ENCODE peak calls at places on chromosomes 11 and 22, in six cellular contexts. S is RWPE1; P is dorsolateral prefrontal cortex; O is neural progenitor cell; G is endothelial cell; M is CD8-positive, alpha-beta T cell. X is an unnamed sample.

GRCh38 chr11:119786431-119787073 is 57.6 kb upstream of the NECTIN1 start:
- DNase-seq in S (no peak), P (no peak), O (no peak), G (no peak), M (no peak), X (no peak)

GRCh38 chr22:42673898-42674390 is 24.8 kb upstream of the CYB5R3 start:
- DNase-seq in S (no peak), P (no peak), O (no peak), G (no peak), M (no peak), X (no peak)

GRCh38 chr22:26785942-26786341 is 128.6 kb downstream of the MIAT start:
- DNase-seq in S (no peak), P (no peak), O (no peak), G (no peak), M (no peak), X (peak; percentile 47)

GRCh38 chr11:94897330-94897768 is 76.0 kb downstream of the CWC15 start:
- DNase-seq in S (peak; percentile 48), P (peak; percentile 77), O (peak; percentile 56), G (peak; percentile 42), M (no peak), X (peak; percentile 51)

GRCh38 chr22:27726726-27727449 is 74.7 kb downstream of the MN1 start:
- DNase-seq in S (peak; percentile 59), P (no peak), O (no peak), G (no peak), M (no peak), X (no peak)

GRCh38 chr22:23222033-23222840 is 41.9 kb downstream of the BCR start:
- DNase-seq in S (no peak), P (no peak), O (no peak), G (no peak), M (no peak), X (no peak)

GRCh38 chr22:30457964-30458363 is 13.9 kb downstream of the SEC14L3 start:
- DNase-seq in S (no peak), P (peak; percentile 29), O (no peak), G (no peak), M (no peak), X (no peak)

GRCh38 chr11:59551651-59552521 is 40.5 kb downstream of the OR4D9 start:
- DNase-seq in S (no peak), P (peak; percentile 41), O (peak; percentile 74), G (peak; percentile 39), M (no peak), X (no peak)

GRCh38 chr11:283405-284080 is 5.3 kb downstream of the NLRP6 start:
- DNase-seq in S (no peak), P (no peak), O (no peak), G (no peak), M (peak; percentile 36), X (peak; percentile 7)

GRCh38 chr11:60948251-60948650 is 3.7 kb downstream of the SLC15A3 start:
- DNase-seq in S (no peak), P (no peak), O (no peak), G (no peak), M (no peak), X (no peak)

GRCh38 chr11:113732092-113732491 is 26.0 kb upstream of the TMPRSS5 start:
- DNase-seq in S (no peak), P (no peak), O (no peak), G (no peak), M (no peak), X (no peak)

GRCh38 chr11:126968915-126969314 is 31.7 kb downstream of the KIRREL3 start:
- DNase-seq in S (no peak), P (no peak), O (peak; percentile 72), G (peak; percentile 10), M (no peak), X (no peak)

GRCh38 chr11:45818961-45819605 is 14.1 kb downstream of the SLC35C1 start:
- DNase-seq in S (no peak), P (no peak), O (no peak), G (no peak), M (no peak), X (no peak)

GRCh38 chr11:34749666-34750659 is 129.1 kb downstream of the EHF start:
- DNase-seq in S (peak; percentile 74), P (no peak), O (no peak), G (no peak), M (no peak), X (no peak)

GRCh38 chr11:72522186-72522585 is 87.9 kb upstream of the CLPB start:
- DNase-seq in S (no peak), P (no peak), O (no peak), G (no peak), M (no peak), X (no peak)

GRCh38 chr11:62705401-62705800 is 1.8 kb downstream of the BSCL2 start:
- DNase-seq in S (no peak), P (no peak), O (no peak), G (no peak), M (no peak), X (no peak)
- TF ChIP-seq CTCF in S (no peak), P (no peak), O (no peak), G (no peak), M (no peak), X (no peak)

DNA sequence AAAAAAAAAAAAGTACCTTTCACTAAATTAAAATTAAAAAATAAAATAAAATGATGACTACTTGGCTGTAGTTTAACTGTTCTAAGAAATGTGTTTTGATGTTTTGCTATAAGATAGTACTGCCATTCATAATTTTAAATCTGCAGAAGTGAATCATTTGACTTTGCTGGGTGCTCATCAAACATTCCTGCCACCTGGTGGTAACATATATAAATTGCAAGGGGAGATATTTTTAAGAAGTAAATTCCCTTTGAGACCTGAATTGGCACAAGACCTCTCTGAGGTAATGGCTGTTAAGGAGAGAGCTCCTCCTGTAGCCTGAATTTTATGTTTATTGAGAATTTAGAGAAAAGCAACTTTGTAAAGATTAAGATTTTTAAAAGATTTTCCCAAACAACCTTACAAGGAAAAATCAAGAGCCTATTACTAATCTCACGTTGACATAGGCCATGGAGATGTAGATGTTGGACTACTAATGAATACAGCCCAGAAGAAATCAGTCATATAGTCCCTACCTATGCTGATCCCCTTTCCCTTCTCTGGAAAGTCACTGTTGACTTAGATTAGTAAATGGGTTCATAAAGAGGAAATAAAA is 11.9 kb upstream of the NARS2 start:
- DNase-seq in S (no peak), P (no peak), O (no peak), G (no peak), M (no peak), X (peak; percentile 34)
- TF ChIP-seq CTCF in S (peak; percentile 25), P (peak; percentile 31), O (peak; percentile 68), G (peak; percentile 92), M (peak; percentile 58), X (peak; percentile 27)

GRCh38 chr11:65859134-65859811 is 960 bp upstream of the MUS81 start:
- DNase-seq in S (peak; percentile 93), P (peak; percentile 99), O (peak; percentile 100), G (peak; percentile 98), M (peak; percentile 98), X (peak; percentile 96)
- TF ChIP-seq CTCF in S (no peak), P (no peak), O (peak; percentile 48), G (peak; percentile 32), M (no peak), X (no peak)

GRCh38 chr11:75855191-75855590 is 40.2 kb downstream of the UVRAG start:
- DNase-seq in S (no peak), P (no peak), O (no peak), G (no peak), M (no peak), X (no peak)
- TF ChIP-seq CTCF in S (no peak), P (no peak), O (no peak), G (no peak), M (no peak), X (no peak)

X was measured in GM20000.